ENCODE peak calls at places on chromosome 15, in nine cellular contexts. V, O, L, F, X, Z, A, W and Y are unnamed samples.
A peak's percentile ranks its signal among the peaks of the same experiment; 100 is the strongest.

GRCh38 chr15:81897011-81897677 is 148.7 kb downstream of the MEX3B start:
- DNase-seq in X (no peak), V (no peak), F (no peak), Z (no peak), L (no peak), A (no peak), W (no peak), O (no peak), Y (no peak)

GRCh38 chr15:45221053-45221599 is 30.9 kb upstream of the SLC28A2 start:
- DNase-seq in A (no peak), Z (no peak), X (no peak), V (no peak), L (no peak), F (no peak), O (no peak), W (no peak), Y (no peak)

GRCh38 chr15:39285066-39285465 is 295.8 kb upstream of the THBS1 start:
- DNase-seq in A (no peak), X (no peak), Z (no peak), V (no peak), O (no peak), F (no peak), L (no peak), W (no peak), Y (no peak)

GRCh38 chr15:50068016-50068415 is 51.0 kb downstream of the ATP8B4 start:
- DNase-seq in V (no peak), Z (no peak), L (no peak), W (no peak), O (no peak), F (no peak), X (no peak), A (no peak), Y (no peak)

GRCh38 chr15:38062679-38063078 is 128.2 kb downstream of the TMCO5A start:
- DNase-seq in O (no peak), F (no peak), W (no peak), A (no peak), X (no peak), V (no peak), Z (no peak), L (no peak), Y (no peak)

GRCh38 chr15:40721716-40722115 is 26.7 kb downstream of the RAD51 start:
- DNase-seq in X (no peak), O (no peak), L (no peak), V (no peak), A (no peak), F (no peak), W (no peak), Z (no peak), Y (no peak)

GRCh38 chr15:27017168-27017809 is 46.3 kb downstream of the GABRG3 start:
- DNase-seq in L (no peak), V (peak; percentile 74), O (no peak), X (peak; percentile 73), A (no peak), Z (no peak), W (peak; percentile 20), F (no peak), Y (peak; percentile 29)

GRCh38 chr15:70328137-70329115 is 230.7 kb upstream of the TLE3 start:
- DNase-seq in A (no peak), X (no peak), Z (peak; percentile 85), V (no peak), W (no peak), O (no peak), L (no peak), F (peak; percentile 59), Y (no peak)

GRCh38 chr15:101060576-101061551 is 141.7 kb downstream of the LRRK1 start:
- DNase-seq in V (no peak), F (peak; percentile 56), X (no peak), L (no peak), W (no peak), A (no peak), Z (peak; percentile 70), O (no peak), Y (no peak)

GRCh38 chr15:78054971-78055370 is 22.5 kb downstream of the TBC1D2B start:
- DNase-seq in F (no peak), A (no peak), Z (no peak), V (no peak), O (peak; percentile 80), W (no peak), L (no peak), X (no peak), Y (no peak)
- H3K4me1 ChIP-seq in F (no peaks in the 10 kb centered on the region), A (peaks cover 89% of the 10 kb centered on the region), Z (no peaks in the 10 kb centered on the region), V (peaks cover 15% of the 10 kb centered on the region), O (peaks cover 96% of the 10 kb centered on the region), W (peaks cover 16% of the 10 kb centered on the region), L (peaks cover 75% of the 10 kb centered on the region), X (peaks cover 3% of the 10 kb centered on the region), Y (peaks cover 81% of the 10 kb centered on the region)

GRCh38 chr15:90559119-90559518 is 29.4 kb downstream of the CRTC3 start:
- DNase-seq in Z (no peak), O (no peak), A (no peak), F (no peak), X (no peak), W (no peak), V (no peak), L (no peak), Y (no peak)
- H3K27ac ChIP-seq in Z (no peak overlapping the region), O (no peak overlapping the region), A (no peak overlapping the region), F (peak overlapping the region; percentile 82), X (no peak overlapping the region), W (no peak overlapping the region), V (peak overlapping the region; percentile 83), L (no peak overlapping the region), Y (peak overlapping the region; percentile 77)

DNA sequence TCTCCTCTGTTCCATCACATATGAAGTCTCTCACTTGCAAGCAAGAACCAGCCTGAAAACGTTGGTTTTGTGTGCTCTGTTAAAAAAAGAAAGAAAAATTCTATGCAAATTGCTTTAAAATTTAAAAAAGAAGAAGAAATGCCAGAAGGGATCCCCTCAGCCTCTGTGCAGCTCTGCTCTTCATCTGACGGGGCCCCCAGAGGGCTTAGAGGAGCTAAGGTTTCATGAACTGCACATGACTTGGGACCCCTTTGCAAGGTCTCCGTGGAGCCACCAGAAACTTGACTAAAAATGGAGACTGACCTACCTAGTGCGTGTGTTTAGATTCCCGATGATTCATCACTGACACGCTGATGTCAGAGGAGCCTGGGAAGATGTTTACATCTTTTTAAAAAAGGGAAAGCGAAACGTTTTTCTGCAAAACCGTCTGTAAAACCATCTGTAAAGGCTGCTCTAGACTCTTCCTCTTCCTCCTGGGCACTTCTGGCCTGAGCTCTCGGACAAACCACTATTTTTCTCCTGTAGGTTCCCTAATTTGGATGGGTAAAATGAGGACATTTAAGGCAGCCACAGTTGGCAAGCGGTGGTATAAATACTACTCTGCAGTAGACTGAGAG is 67.1 kb upstream of the POLG start:
- DNase-seq in X (no peak), F (no peak), Z (no peak), A (no peak), L (no peak), O (no peak), V (no peak), W (no peak), Y (no peak)
- H3K4me3 ChIP-seq in X (no peak overlapping the region), F (no peak overlapping the region), Z (no peak overlapping the region), A (no peak overlapping the region), L (no peak overlapping the region), O (no peak overlapping the region), V (no peak overlapping the region), W (no peak overlapping the region), Y (no peak overlapping the region)

DNA sequence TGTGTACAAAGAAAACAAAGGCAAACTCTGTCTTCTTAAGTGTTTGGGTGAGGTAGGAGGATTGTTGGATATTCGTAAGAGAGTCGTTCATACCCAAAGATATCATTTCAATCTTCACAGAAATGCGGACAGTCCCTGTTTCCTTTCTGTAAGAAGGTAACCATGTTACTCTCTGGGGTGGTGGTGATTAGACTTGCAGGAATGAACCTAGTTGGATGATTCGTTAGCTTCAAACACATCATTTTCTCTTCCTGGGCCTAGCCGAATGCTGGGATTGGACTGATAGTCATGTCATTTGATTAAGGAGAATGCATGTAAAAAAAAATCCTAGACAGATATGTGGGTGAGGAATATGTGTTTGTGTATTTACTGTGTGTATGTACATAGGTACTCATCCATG is 12.4 kb downstream of the SLCO3A1 start:
- DNase-seq in Z (no peak), O (no peak), V (no peak), W (no peak), A (no peak), F (no peak), L (no peak), X (no peak), Y (no peak)
- H3K4me1 ChIP-seq in Z (peaks cover 5% of the 10 kb centered on the region), O (peaks cover 83% of the 10 kb centered on the region), V (peaks cover 52% of the 10 kb centered on the region), W (peaks cover 20% of the 10 kb centered on the region), A (peaks cover 42% of the 10 kb centered on the region), F (no peaks in the 10 kb centered on the region), L (peaks cover 46% of the 10 kb centered on the region), X (peaks cover 5% of the 10 kb centered on the region), Y (peaks cover 85% of the 10 kb centered on the region)

GRCh38 chr15:80831192-80831591 is 52.0 kb downstream of the CEMIP start:
- DNase-seq in Z (no peak), O (no peak), F (no peak), V (no peak), W (no peak), X (no peak), L (no peak), A (no peak), Y (no peak)

GRCh38 chr15:80830677-80831076 is 51.5 kb downstream of the CEMIP start:
- DNase-seq in W (no peak), Z (no peak), O (no peak), F (no peak), L (no peak), A (no peak), V (no peak), X (no peak), Y (no peak)

GRCh38 chr15:80832676-80833075 is 53.5 kb downstream of the CEMIP start:
- DNase-seq in V (no peak), F (no peak), L (no peak), W (no peak), X (no peak), Z (no peak), O (no peak), A (no peak), Y (no peak)

GRCh38 chr15:80834402-80834801 is 55.2 kb downstream of the CEMIP start:
- DNase-seq in V (no peak), W (no peak), X (no peak), A (no peak), O (no peak), Z (no peak), L (no peak), F (no peak), Y (no peak)

GRCh38 chr15:80831606-80832224 is 52.5 kb downstream of the CEMIP start:
- DNase-seq in O (no peak), A (no peak), X (no peak), Z (no peak), F (no peak), V (no peak), W (no peak), L (no peak), Y (no peak)
- H3K27ac ChIP-seq in O (no peak overlapping the region), A (no peak overlapping the region), X (peak overlapping the region; percentile 63), Z (no peak overlapping the region), F (no peak overlapping the region), V (no peak overlapping the region), W (no peak overlapping the region), L (no peak overlapping the region), Y (no peak overlapping the region)

DNA sequence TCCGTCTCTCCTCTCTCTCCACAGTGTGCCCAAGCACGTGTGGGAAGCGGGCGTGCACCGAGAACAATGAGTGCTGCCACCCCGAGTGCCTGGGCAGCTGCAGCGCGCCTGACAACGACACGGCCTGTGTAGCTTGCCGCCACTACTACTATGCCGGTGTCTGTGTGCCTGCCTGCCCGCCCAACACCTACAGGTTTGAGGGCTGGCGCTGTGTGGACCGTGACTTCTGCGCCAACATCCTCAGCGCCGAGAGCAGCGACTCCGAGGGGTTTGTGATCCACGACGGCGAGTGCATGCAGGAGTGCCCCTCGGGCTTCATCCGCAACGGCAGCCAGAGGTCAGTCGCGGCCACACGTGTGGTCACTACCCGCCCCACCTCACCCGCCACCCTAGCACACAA is 116.3 kb downstream of the PGPEP1L start:
- DNase-seq in X (no peak), V (no peak), A (no peak), F (no peak), L (no peak), Z (no peak), O (no peak), W (no peak), Y (peak; percentile 69)
- H3K4me3 ChIP-seq in X (no peak overlapping the region), V (no peak overlapping the region), A (no peak overlapping the region), F (no peak overlapping the region), L (no peak overlapping the region), Z (no peak overlapping the region), O (no peak overlapping the region), W (no peak overlapping the region), Y (no peak overlapping the region)